ENCODE peak calls at places on chromosome 18, in nine cellular contexts. B is CD8-positive, alpha-beta T cell; P is progenitor cell of endocrine pancreas; S is astrocyte of the cerebellum; D is transverse colon; X is AG09319; J is A549; U is foreskin fibroblast; F is nephron progenitor cell. Z is an unnamed sample.

GRCh38 chr18:48456838-48457237 is 47.7 kb upstream of the ZBTB7C start:
- DNase-seq in B (no peak), P (no peak), S (no peak), D (no peak), X (no peak), J (no peak), U (no peak), F (no peak), Z (no peak)

GRCh38 chr18:23032030-23032582 is 99.0 kb downstream of the RBBP8 start:
- DNase-seq in B (no peak), P (no peak), S (peak; percentile 27), D (no peak), X (peak; percentile 54), J (no peak), U (peak; percentile 76), F (no peak), Z (no peak)

GRCh38 chr18:63316612-63317555 is 2.7 kb downstream of the BCL2 start:
- DNase-seq in B (no peak), P (no peak), S (no peak), D (peak; percentile 31), X (no peak), J (no peak), U (no peak), F (no peak), Z (no peak)

GRCh38 chr18:40864846-40865245 is 1090.2 kb upstream of the PIK3C3 start:
- DNase-seq in B (no peak), P (no peak), S (no peak), D (no peak), X (no peak), J (no peak), U (no peak), F (no peak), Z (no peak)

GRCh38 chr18:74303936-74304335 is 11.7 kb upstream of the C18orf63 start:
- DNase-seq in B (no peak), P (no peak), S (no peak), D (no peak), X (no peak), J (no peak), U (peak; percentile 57), F (no peak), Z (no peak)

GRCh38 chr18:2955966-2956521 is 56.9 kb downstream of the LPIN2 start:
- DNase-seq in B (no peak), P (no peak), S (no peak), D (no peak), X (peak; percentile 56), J (no peak), U (peak; percentile 28), F (no peak), Z (no peak)

GRCh38 chr18:75072672-75073371 is 136.1 kb downstream of the PTGR3 start:
- DNase-seq in B (no peak), P (no peak), S (no peak), D (no peak), X (no peak), J (no peak), U (no peak), F (no peak), Z (no peak)

GRCh38 chr18:35029770-35030169 is 11.4 kb upstream of the MAPRE2 start:
- DNase-seq in B (no peak), P (no peak), S (no peak), D (no peak), X (no peak), J (no peak), U (no peak), F (no peak), Z (no peak)

GRCh38 chr18:27447530-27447929 is 262.4 kb upstream of the CHST9 start:
- DNase-seq in B (no peak), P (no peak), S (no peak), D (no peak), X (no peak), J (no peak), U (no peak), F (no peak), Z (no peak)

GRCh38 chr18:22902093-22902492 is 31.0 kb upstream of the RBBP8 start:
- DNase-seq in B (no peak), P (no peak), S (no peak), D (no peak), X (no peak), J (no peak), U (no peak), F (no peak), Z (no peak)

GRCh38 chr18:48894799-48895346 is 55.9 kb downstream of the SMAD7 start:
- DNase-seq in B (no peak), P (no peak), S (no peak), D (no peak), X (no peak), J (no peak), U (no peak), F (no peak), Z (no peak)

GRCh38 chr18:76687271-76688006 is 134.9 kb upstream of the ZNF236 start:
- DNase-seq in B (no peak), P (no peak), S (peak; percentile 27), D (no peak), X (no peak), J (no peak), U (peak; percentile 15), F (no peak), Z (no peak)

GRCh38 chr18:51463483-51464136 is 266.1 kb upstream of the MEX3C start:
- DNase-seq in B (no peak), P (no peak), S (no peak), D (no peak), X (no peak), J (no peak), U (no peak), F (no peak), Z (no peak)

GRCh38 chr18:13613591-13614317 is 112.6 kb downstream of the FAM210A start:
- DNase-seq in B (no peak), P (no peak), S (no peak), D (no peak), X (no peak), J (no peak), U (no peak), F (no peak), Z (no peak)

GRCh38 chr18:4106407-4107033 is 348.6 kb downstream of the DLGAP1 start:
- DNase-seq in B (peak; percentile 34), P (peak; percentile 65), S (peak; percentile 76), D (peak; percentile 58), X (peak; percentile 27), J (peak; percentile 62), U (no peak), F (peak; percentile 80), Z (no peak)

GRCh38 chr18:21612125-21613100 is at the start of gene SNRPD1:
- DNase-seq in B (peak; percentile 80), P (peak; percentile 85), S (peak; percentile 65), D (peak; percentile 91), X (peak; percentile 64), J (peak; percentile 92), U (peak; percentile 89), F (peak; percentile 89), Z (peak; percentile 90)
- TF ChIP-seq CTCF in B (peak; percentile 94), P (peak; percentile 93), S (peak; percentile 97), D (peak; percentile 96), X (peak; percentile 95), J (peak; percentile 65), U (peak; percentile 95), F (peak; percentile 91), Z (peak; percentile 89)

DNA sequence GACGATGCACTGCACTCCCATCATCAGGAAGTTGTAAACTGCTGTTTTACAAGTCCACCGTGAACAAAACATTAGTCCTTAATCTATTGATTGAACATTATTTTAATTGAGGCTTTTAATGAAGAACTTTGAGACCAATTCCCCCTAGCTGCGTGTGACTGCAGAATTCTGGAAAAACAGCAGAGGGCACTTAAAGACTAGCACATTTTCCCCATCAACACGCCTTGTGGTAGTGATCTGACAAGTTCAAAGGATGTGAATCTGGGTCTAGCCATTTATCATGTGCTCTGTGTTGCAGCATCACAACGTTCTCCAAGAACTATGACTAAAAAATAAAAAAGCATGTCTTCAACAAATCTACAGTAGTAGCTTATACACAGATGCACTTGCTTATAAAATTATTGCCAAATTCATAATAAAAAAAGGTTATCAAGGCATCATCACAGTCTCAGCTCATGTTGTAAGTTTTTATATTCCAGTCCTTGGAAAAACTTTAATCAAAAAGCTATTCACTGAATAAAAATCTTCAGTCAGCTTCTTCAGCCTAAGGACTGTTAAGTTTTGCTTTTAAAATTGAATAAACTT is 35.8 kb downstream of the SKOR2 start:
- DNase-seq in B (no peak), P (peak; percentile 19), S (peak; percentile 45), D (no peak), X (peak; percentile 19), J (peak; percentile 64), U (peak; percentile 37), F (peak; percentile 18), Z (no peak)
- TF ChIP-seq CTCF in B (no peak), P (peak; percentile 86), S (peak; percentile 72), D (peak; percentile 32), X (peak; percentile 49), J (peak; percentile 53), U (peak; percentile 54), F (peak; percentile 69), Z (no peak)

GRCh38 chr18:25832008-25832604 is 258.3 kb downstream of the SS18 start:
- DNase-seq in B (no peak), P (peak; percentile 42), S (peak; percentile 51), D (peak; percentile 37), X (peak; percentile 39), J (peak; percentile 31), U (peak; percentile 59), F (peak; percentile 75), Z (no peak)
- TF ChIP-seq CTCF in B (no peak), P (peak; percentile 88), S (peak; percentile 94), D (peak; percentile 65), X (peak; percentile 94), J (peak; percentile 44), U (peak; percentile 94), F (peak; percentile 86), Z (peak; percentile 39)

GRCh38 chr18:12296457-12296856 is 11.6 kb upstream of the TUBB6 start:
- DNase-seq in B (no peak), P (no peak), S (no peak), D (no peak), X (no peak), J (no peak), U (peak; percentile 40), F (no peak), Z (no peak)
- TF ChIP-seq CTCF in B (no peak), P (no peak), S (no peak), D (no peak), X (no peak), J (no peak), U (no peak), F (no peak), Z (no peak)

GRCh38 chr18:12060182-12060870 is 33.3 kb upstream of the ANKRD62 start:
- DNase-seq in B (no peak), P (no peak), S (no peak), D (no peak), X (no peak), J (no peak), U (no peak), F (no peak), Z (no peak)
- TF ChIP-seq CTCF in B (no peak), P (no peak), S (no peak), D (no peak), X (no peak), J (no peak), U (no peak), F (no peak), Z (no peak)

GRCh38 chr18:79457652-79458051 is 61.9 kb downstream of the NFATC1 start:
- DNase-seq in B (no peak), P (no peak), S (no peak), D (no peak), X (no peak), J (no peak), U (no peak), F (no peak), Z (no peak)
- TF ChIP-seq CTCF in B (no peak), P (no peak), S (no peak), D (no peak), X (no peak), J (no peak), U (no peak), F (no peak), Z (no peak)

GRCh38 chr18:32469190-32469611 is 1.5 kb downstream of the GAREM1 start:
- DNase-seq in B (no peak), P (no peak), S (no peak), D (peak; percentile 41), X (no peak), J (peak; percentile 42), U (peak; percentile 28), F (peak; percentile 33), Z (no peak)
- TF ChIP-seq CTCF in B (no peak), P (peak; percentile 39), S (peak; percentile 37), D (peak; percentile 27), X (peak; percentile 32), J (no peak), U (no peak), F (peak; percentile 8), Z (no peak)